ENCODE peak calls at places on chromosomes 11 and 22, in nine cellular contexts. N is hippocampal formation; G is left colon; V is stimulated activated CD4-positive, alpha-beta T cell treated with anti-CD3 and anti-CD28 coated beads, Interleukin-4, amount 100 ng/mL, for 48 hours; B is non-pigmented ciliary epithelial cell; T is MV-4-11; J is lower lobe of right lung; S is GM10248; K is ELF-1. M is an unnamed sample.
A peak's percentile ranks its signal among the peaks of the same experiment; 100 is the strongest.

GRCh38 chr11:67290801-67291200 is 1.7 kb downstream of the ANKRD13D start:
- DNase-seq in N (no peak), G (no peak), V (no peak), B (no peak), T (peak; percentile 21), J (peak; percentile 44), S (no peak), K (peak; percentile 85), M (no peak)

GRCh38 chr11:104222464-104222863 is 58.5 kb upstream of the PDGFD start:
- DNase-seq in N (no peak), G (no peak), V (no peak), B (no peak), T (no peak), J (no peak), S (no peak), K (no peak), M (no peak)

GRCh38 chr22:17770180-17771077 is 3.8 kb downstream of the BID start:
- DNase-seq in N (peak; percentile 55), G (no peak), V (no peak), B (no peak), T (no peak), J (no peak), S (no peak), K (no peak), M (peak; percentile 55)

GRCh38 chr22:47126344-47126811 is 363.9 kb downstream of the TBC1D22A start:
- DNase-seq in N (no peak), G (no peak), V (no peak), B (no peak), T (no peak), J (peak; percentile 20), S (no peak), K (no peak), M (no peak)

GRCh38 chr11:123170929-123171328 is 24.1 kb downstream of the CLMP start:
- DNase-seq in N (no peak), G (no peak), V (no peak), B (no peak), T (no peak), J (no peak), S (no peak), K (no peak), M (no peak)

GRCh38 chr22:37248251-37248650 is 4.2 kb upstream of the RAC2 start:
- DNase-seq in N (no peak), G (no peak), V (no peak), B (no peak), T (no peak), J (no peak), S (no peak), K (no peak), M (no peak)

GRCh38 chr11:110432713-110433392 is 3.1 kb downstream of the FDX1 start:
- DNase-seq in N (no peak), G (no peak), V (no peak), B (no peak), T (no peak), J (no peak), S (no peak), K (peak; percentile 2), M (no peak)

GRCh38 chr11:122309262-122309925 is 193.4 kb upstream of the BLID start:
- DNase-seq in N (peak; percentile 44), G (no peak), V (no peak), B (peak; percentile 20), T (no peak), J (no peak), S (no peak), K (no peak), M (peak; percentile 76)

GRCh38 chr11:128336203-128336602 is 251.2 kb downstream of the ETS1 start:
- DNase-seq in N (no peak), G (peak; percentile 34), V (no peak), B (no peak), T (no peak), J (peak; percentile 50), S (no peak), K (peak; percentile 81), M (no peak)

GRCh38 chr11:114179234-114179941 is 116.8 kb upstream of the NNMT start:
- DNase-seq in N (no peak), G (peak; percentile 95), V (no peak), B (peak; percentile 86), T (no peak), J (peak; percentile 84), S (no peak), K (no peak), M (peak; percentile 46)

GRCh38 chr11:13135385-13136271 is 126.5 kb downstream of the RASSF10 start:
- DNase-seq in N (peak; percentile 75), G (no peak), V (no peak), B (peak; percentile 93), T (no peak), J (no peak), S (no peak), K (peak; percentile 44), M (peak; percentile 97)

GRCh38 chr11:64758330-64759079 is 1.3 kb downstream of the PYGM start:
- DNase-seq in N (no peak), G (peak; percentile 10), V (no peak), B (no peak), T (no peak), J (peak; percentile 36), S (peak; percentile 22), K (no peak), M (no peak)

GRCh38 chr11:65842144-65842543 is 8.4 kb downstream of the SNX32 start:
- DNase-seq in N (no peak), G (no peak), V (no peak), B (no peak), T (no peak), J (no peak), S (no peak), K (no peak), M (no peak)

M was measured in globus pallidus.